ENCODE peak calls at places on chromosomes 1 and 21, in four cellular contexts. Q is lower lobe of right lung, F is pancreas, Z is GM23338. G is an unnamed sample.

GRCh38 chr1:234593771-234594504 is 16.0 kb downstream of the IRF2BP2 start:
- DNase-seq in Q (no peak), F (no peak), Z (no peak), G (no peak)

GRCh38 chr1:43612406-43612805 is 37.5 kb upstream of the KDM4A start:
- DNase-seq in Q (no peak), F (no peak), Z (no peak), G (no peak)

GRCh38 chr1:53666566-53666965 is 72.4 kb downstream of the GLIS1 start:
- DNase-seq in Q (no peak), F (no peak), Z (no peak), G (no peak)

GRCh38 chr1:96238426-96238825 is 483.2 kb upstream of the PTBP2 start:
- DNase-seq in Q (no peak), F (no peak), Z (no peak), G (no peak)

GRCh38 chr1:151837197-151837596 is 2.4 kb downstream of the C2CD4D start:
- DNase-seq in Q (no peak), F (no peak), Z (no peak), G (no peak)

GRCh38 chr21:43733529-43734071 is 14.7 kb downstream of the PDXK start:
- DNase-seq in Q (no peak), F (no peak), Z (no peak), G (peak)

GRCh38 chr1:4225091-4225490 is 325.0 kb upstream of the C1orf174 start:
- DNase-seq in Q (no peak), F (no peak), Z (no peak), G (no peak)

GRCh38 chr1:224641030-224641429 is 24.9 kb downstream of the CNIH3 start:
- DNase-seq in Q (no peak), F (no peak), Z (peak), G (no peak)

GRCh38 chr1:28260803-28261174 is 1.5 kb downstream of the SESN2 start:
- DNase-seq in Q (no peak), F (no peak), Z (no peak), G (no peak)

GRCh38 chr1:248825573-248825908 is 174 bp downstream of the SH3BP5L start:
- DNase-seq in Q (no peak), F (no peak), Z (no peak), G (no peak)

GRCh38 chr1:15579683-15580047 is 5.2 kb downstream of the AGMAT start:
- DNase-seq in Q (no peak), F (no peak), Z (no peak), G (no peak)

GRCh38 chr21:32349333-32349944 is 43.4 kb downstream of the URB1 start:
- DNase-seq in Q (no peak), F (no peak), Z (no peak), G (no peak)

GRCh38 chr21:21750124-21750825 is 752.1 kb downstream of the NCAM2 start:
- DNase-seq in Q (no peak), F (no peak), Z (no peak), G (no peak)

GRCh38 chr1:92572520-92572919 is 85.8 kb upstream of the GFI1 start:
- DNase-seq in Q (no peak), F (no peak), Z (no peak), G (no peak)

GRCh38 chr1:210681158-210681557 is 352.5 kb downstream of the HHAT start:
- DNase-seq in Q (no peak), F (no peak), Z (no peak), G (no peak)

GRCh38 chr1:44786138-44786840 is 1.7 kb downstream of the BEST4 start:
- DNase-seq in Q (peak), F (peak), Z (peak), G (peak)

GRCh38 chr1:75550559-75550958 is 60.4 kb downstream of the SLC44A5 start:
- DNase-seq in Q (no peak), F (no peak), Z (no peak), G (no peak)

GRCh38 chr1:40799351-40799867 is 15.8 kb downstream of the KCNQ4 start:
- DNase-seq in Q (no peak), F (peak), Z (no peak), G (peak)

GRCh38 chr1:104760017-104760416 is 1010.3 kb downstream of the AMY1C start:
- DNase-seq in Q (no peak), F (no peak), Z (no peak), G (no peak)

GRCh38 chr1:226709942-226710341 is 29.1 kb downstream of the ITPKB start:
- DNase-seq in Q (no peak), F (no peak), Z (no peak), G (no peak)

DNA sequence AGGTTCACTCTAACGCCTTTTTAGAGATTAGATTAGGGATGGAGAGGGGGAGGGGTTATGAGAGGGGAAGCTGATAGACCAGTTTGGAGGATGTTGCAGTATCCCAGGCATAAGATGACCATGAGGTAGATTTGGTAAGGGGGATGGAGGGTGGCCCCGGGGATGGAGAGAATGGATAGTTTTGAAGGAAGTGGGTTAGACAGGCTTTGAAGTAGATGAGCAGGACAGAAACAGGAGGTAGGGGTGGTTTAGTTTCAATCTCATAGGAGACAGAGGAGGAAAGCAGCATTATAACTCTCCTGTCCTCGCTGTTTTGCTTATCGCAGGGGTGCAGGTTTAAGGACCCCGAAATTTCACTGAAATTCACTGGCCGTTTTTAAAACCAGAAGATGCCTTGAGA is 11.8 kb downstream of the UBIAD1 start:
- DNase-seq in Q (no peak), F (no peak), Z (no peak), G (no peak)
- H3K27ac ChIP-seq in Q (no peak), F (no peak), Z (peak), G (no peak)

DNA sequence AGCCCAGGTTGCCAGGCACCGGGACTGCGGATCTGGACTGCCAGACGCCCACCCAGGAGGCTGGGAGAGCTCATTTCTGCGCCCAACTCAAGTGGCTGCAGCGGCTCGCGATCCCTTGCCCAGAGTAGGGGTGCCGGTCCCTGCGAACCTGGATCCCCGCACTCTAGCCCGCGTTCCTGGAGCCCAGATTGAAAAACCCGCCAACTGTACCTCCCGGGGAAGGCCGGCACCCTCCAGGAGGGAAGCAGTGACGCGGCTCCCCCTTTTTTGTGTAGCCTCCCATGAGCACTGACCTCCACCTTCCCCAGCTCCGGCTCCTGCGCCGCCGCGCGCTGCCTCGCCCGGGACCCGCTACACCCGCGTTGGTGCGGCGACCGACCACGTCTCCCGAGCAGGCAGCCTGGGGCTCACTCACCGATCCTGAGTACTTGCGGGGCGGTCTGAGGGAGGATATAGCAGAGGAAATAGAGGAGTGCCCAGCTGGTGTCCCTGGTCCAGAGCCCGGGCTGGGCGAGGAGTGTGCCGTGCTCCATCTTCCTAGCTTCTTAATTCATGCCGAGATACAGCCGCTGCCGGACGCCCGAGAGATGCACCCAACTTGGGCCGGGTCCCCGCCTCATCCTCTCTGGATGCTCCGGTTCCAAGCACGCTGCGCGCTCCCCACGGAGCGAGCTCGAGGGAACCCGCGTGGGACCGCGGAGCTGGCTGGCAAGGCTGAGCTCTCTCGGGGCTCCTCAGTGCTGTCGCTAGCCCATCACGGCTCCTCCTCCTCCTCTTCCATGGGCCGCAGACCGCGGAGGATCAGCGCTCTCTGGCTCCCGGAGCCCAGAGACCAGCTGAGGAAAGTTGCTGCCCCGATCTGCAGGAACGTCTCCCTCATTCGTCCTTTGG is 583 bp downstream of the GRIK1 start:
- DNase-seq in Q (no peak), F (no peak), Z (peak), G (no peak)
- H3K4me3 ChIP-seq in Q (no peak), F (peak), Z (peak), G (no peak)

DNA sequence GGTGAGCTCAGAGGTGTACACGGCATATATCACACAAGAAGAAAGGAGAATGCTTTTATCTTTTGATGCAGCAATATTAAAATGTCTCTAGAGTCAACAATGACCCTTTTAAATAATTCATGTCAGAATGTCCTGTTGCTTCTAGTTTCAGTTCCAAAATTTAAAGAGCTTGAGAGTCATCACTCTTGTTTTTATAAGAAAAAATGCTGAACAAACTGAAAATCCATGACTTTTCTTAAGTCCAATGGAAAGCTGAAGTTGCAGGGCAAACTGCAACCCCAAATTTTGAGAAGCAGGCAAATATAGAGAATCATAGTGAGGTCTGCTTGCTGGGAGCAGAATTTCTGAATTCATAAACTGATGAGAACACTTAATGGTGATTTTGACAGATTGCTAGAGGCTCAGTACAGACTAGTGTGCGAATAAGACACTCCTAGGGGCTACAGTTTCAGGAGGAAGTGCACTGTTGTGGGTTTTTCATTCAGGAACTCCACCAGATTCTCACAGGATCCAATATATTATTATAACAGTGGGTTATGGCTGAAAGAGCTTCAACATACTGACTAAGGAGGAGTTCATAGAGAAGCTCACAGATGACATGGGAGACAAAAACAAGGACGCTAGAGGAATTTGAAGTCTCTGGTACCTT is 135.1 kb downstream of the CLIC6 start:
- DNase-seq in Q (no peak), F (no peak), Z (no peak), G (no peak)
- H3K27ac ChIP-seq in Q (no peak), F (no peak), Z (no peak), G (no peak)

GRCh38 chr1:222931018-222931417 is 116.2 kb downstream of the DISP1 start:
- DNase-seq in Q (no peak), F (no peak), Z (no peak), G (no peak)

GRCh38 chr1:222926566-222926965 is 111.7 kb downstream of the DISP1 start:
- DNase-seq in Q (no peak), F (no peak), Z (no peak), G (no peak)

GRCh38 chr1:222928212-222928611 is 113.4 kb downstream of the DISP1 start:
- DNase-seq in Q (peak), F (peak), Z (peak), G (no peak)

GRCh38 chr1:222933273-222933672 is 118.4 kb downstream of the DISP1 start:
- DNase-seq in Q (no peak), F (no peak), Z (no peak), G (no peak)

GRCh38 chr1:222930097-222930496 is 115.3 kb downstream of the DISP1 start:
- DNase-seq in Q (no peak), F (no peak), Z (no peak), G (no peak)
- H3K4me3 ChIP-seq in Q (peak), F (no peak), Z (no peak), G (no peak)

DNA sequence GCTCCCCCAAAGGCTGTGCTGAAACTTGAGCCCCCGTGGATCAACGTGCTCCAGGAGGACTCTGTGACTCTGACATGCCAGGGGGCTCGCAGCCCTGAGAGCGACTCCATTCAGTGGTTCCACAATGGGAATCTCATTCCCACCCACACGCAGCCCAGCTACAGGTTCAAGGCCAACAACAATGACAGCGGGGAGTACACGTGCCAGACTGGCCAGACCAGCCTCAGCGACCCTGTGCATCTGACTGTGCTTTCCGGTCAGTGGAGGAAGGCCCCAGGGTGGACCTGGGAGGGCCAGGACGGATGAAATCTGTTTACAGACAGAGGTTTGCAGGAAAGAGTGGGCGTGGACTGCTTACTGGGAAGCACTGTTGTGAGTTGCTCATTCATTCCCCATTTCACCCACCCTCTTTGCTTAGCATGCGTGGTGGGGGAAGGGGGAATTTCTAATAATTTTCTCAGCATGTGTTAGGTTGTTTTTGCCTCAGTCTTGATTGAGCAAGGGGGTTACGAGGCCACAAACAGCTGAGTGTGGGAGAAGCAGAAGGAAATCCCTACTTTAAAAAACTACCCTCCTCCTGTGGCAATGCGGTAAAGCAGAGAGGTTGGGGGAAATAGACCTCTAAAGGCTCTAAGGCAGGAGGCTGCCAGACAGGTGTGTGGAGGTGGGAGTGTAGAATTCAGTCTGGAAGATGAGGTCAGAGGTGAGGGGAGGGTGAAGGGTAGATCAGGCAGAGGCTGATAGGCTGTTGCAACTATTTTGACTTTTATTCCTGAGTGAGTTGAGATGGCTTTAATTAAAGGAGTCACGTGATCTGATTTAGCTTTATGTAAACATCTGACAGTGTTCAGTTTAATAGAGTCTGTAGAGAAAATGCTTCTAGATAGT is 1.3 kb downstream of the FCGR2A start:
- DNase-seq in Q (peak), F (no peak), Z (peak), G (peak)
- H3K27ac ChIP-seq in Q (peak), F (peak), Z (no peak), G (no peak)

G was measured in aorta.